ENCODE peak calls at places on chromosome 4, in ten cellular contexts. One of them, this sample, is unnamed.

GRCh38 chr4:127140306-127140705 is 492.5 kb upstream of the INTU start:
- DNase-seq in HFF-Myc: peak; percentile 48
- DNase-seq in CD4-positive, alpha-beta memory T cell: no peak
- DNase-seq in stomach: no peak
- DNase-seq in cardiac fibroblast: peak; percentile 42
- DNase-seq in heart right ventricle: no peak
- DNase-seq in fibroblast of pulmonary artery: no peak
- DNase-seq in adrenal gland: no peak
- DNase-seq in NT2/D1: no peak
- DNase-seq in transverse colon: no peak
- DNase-seq in this sample: no peak

GRCh38 chr4:142840516-142841123 is 5.5 kb downstream of the INPP4B start:
- DNase-seq in HFF-Myc: no peak
- DNase-seq in transverse colon: no peak
- DNase-seq in cardiac fibroblast: peak; percentile 77
- DNase-seq in NT2/D1: no peak
- DNase-seq in stomach: no peak
- DNase-seq in CD4-positive, alpha-beta memory T cell: peak; percentile 42
- DNase-seq in adrenal gland: no peak
- DNase-seq in fibroblast of pulmonary artery: peak; percentile 79
- DNase-seq in heart right ventricle: no peak
- DNase-seq in this sample: peak; percentile 43

GRCh38 chr4:184528713-184529112 is 54.4 kb upstream of the IRF2 start:
- DNase-seq in heart right ventricle: no peak
- DNase-seq in cardiac fibroblast: no peak
- DNase-seq in adrenal gland: no peak
- DNase-seq in fibroblast of pulmonary artery: no peak
- DNase-seq in stomach: no peak
- DNase-seq in transverse colon: no peak
- DNase-seq in HFF-Myc: no peak
- DNase-seq in NT2/D1: no peak
- DNase-seq in CD4-positive, alpha-beta memory T cell: no peak
- DNase-seq in this sample: no peak

GRCh38 chr4:138242076-138242829 is at the start of gene SLC7A11:
- DNase-seq in HFF-Myc: peak; percentile 95
- DNase-seq in stomach: peak; percentile 78
- DNase-seq in transverse colon: peak; percentile 83
- DNase-seq in cardiac fibroblast: peak; percentile 99
- DNase-seq in heart right ventricle: peak; percentile 9
- DNase-seq in fibroblast of pulmonary artery: peak; percentile 99
- DNase-seq in NT2/D1: peak; percentile 74
- DNase-seq in adrenal gland: peak; percentile 45
- DNase-seq in CD4-positive, alpha-beta memory T cell: peak; percentile 25
- DNase-seq in this sample: peak; percentile 98

GRCh38 chr4:125951275-125951887 is 636.6 kb downstream of the FAT4 start:
- DNase-seq in HFF-Myc: peak; percentile 37
- DNase-seq in cardiac fibroblast: no peak
- DNase-seq in adrenal gland: no peak
- DNase-seq in heart right ventricle: no peak
- DNase-seq in CD4-positive, alpha-beta memory T cell: no peak
- DNase-seq in stomach: no peak
- DNase-seq in fibroblast of pulmonary artery: peak; percentile 15
- DNase-seq in transverse colon: no peak
- DNase-seq in NT2/D1: no peak
- DNase-seq in this sample: no peak

GRCh38 chr4:95984081-95984480 is 144.2 kb downstream of the PDHA2 start:
- DNase-seq in stomach: no peak
- DNase-seq in NT2/D1: no peak
- DNase-seq in cardiac fibroblast: no peak
- DNase-seq in fibroblast of pulmonary artery: no peak
- DNase-seq in adrenal gland: no peak
- DNase-seq in CD4-positive, alpha-beta memory T cell: no peak
- DNase-seq in HFF-Myc: no peak
- DNase-seq in transverse colon: no peak
- DNase-seq in heart right ventricle: no peak
- DNase-seq in this sample: no peak

GRCh38 chr4:184473265-184473514 is 1.2 kb downstream of the IRF2 start:
- DNase-seq in cardiac fibroblast: no peak
- DNase-seq in transverse colon: no peak
- DNase-seq in NT2/D1: no peak
- DNase-seq in HFF-Myc: no peak
- DNase-seq in adrenal gland: no peak
- DNase-seq in CD4-positive, alpha-beta memory T cell: no peak
- DNase-seq in fibroblast of pulmonary artery: no peak
- DNase-seq in heart right ventricle: no peak
- DNase-seq in stomach: no peak
- DNase-seq in this sample: no peak

GRCh38 chr4:103948244-103949018 is 228.6 kb upstream of the TACR3 start:
- DNase-seq in HFF-Myc: no peak
- DNase-seq in stomach: no peak
- DNase-seq in NT2/D1: no peak
- DNase-seq in adrenal gland: no peak
- DNase-seq in CD4-positive, alpha-beta memory T cell: no peak
- DNase-seq in fibroblast of pulmonary artery: no peak
- DNase-seq in heart right ventricle: no peak
- DNase-seq in cardiac fibroblast: no peak
- DNase-seq in transverse colon: no peak
- DNase-seq in this sample: no peak

GRCh38 chr4:165927366-165927765 is 54.3 kb downstream of the TLL1 start:
- DNase-seq in heart right ventricle: no peak
- DNase-seq in stomach: no peak
- DNase-seq in NT2/D1: no peak
- DNase-seq in adrenal gland: no peak
- DNase-seq in CD4-positive, alpha-beta memory T cell: no peak
- DNase-seq in cardiac fibroblast: no peak
- DNase-seq in fibroblast of pulmonary artery: no peak
- DNase-seq in HFF-Myc: no peak
- DNase-seq in transverse colon: no peak
- DNase-seq in this sample: no peak
- H3K4me3 ChIP-seq in heart right ventricle: no peak overlapping the region
- H3K4me3 ChIP-seq in stomach: no peak overlapping the region
- H3K4me3 ChIP-seq in NT2/D1: no peak overlapping the region
- H3K4me3 ChIP-seq in adrenal gland: no peak overlapping the region
- H3K4me3 ChIP-seq in CD4-positive, alpha-beta memory T cell: no peak overlapping the region
- H3K4me3 ChIP-seq in cardiac fibroblast: no peak overlapping the region
- H3K4me3 ChIP-seq in fibroblast of pulmonary artery: no peak overlapping the region
- H3K4me3 ChIP-seq in HFF-Myc: no peak overlapping the region
- H3K4me3 ChIP-seq in transverse colon: no peak overlapping the region
- H3K4me3 ChIP-seq in this sample: no peak overlapping the region

DNA sequence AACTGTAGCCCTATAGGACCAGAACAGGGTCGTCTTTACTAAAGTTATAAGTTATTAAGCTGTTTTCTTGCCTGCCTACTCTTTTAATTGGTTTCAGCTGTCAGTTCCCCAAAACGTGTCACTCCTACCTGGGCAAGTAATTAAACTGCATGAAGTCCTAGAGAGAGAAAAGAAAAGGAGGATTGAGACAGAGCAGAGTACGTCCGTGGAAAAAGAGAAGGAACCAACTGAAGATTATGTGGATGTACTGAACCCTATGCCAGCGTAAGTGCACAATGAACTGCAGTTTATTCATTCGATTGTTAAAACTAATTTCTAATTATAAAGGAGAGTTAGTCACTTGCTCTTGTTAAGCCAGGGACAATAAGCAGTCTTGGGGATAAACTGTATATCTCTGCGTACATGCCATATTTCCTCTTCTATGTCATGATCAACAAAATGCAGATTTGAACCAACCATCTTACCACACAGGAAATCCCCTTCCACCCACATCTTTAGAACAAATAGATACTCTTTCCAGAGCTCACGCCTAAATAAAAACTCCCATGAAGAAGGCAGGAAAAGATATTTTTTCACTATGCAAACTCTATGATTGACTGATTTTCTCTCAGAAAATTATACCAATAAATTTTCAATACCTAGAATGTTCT is 22.8 kb downstream of the STAP1 start:
- DNase-seq in adrenal gland: no peak
- DNase-seq in fibroblast of pulmonary artery: no peak
- DNase-seq in stomach: no peak
- DNase-seq in HFF-Myc: no peak
- DNase-seq in heart right ventricle: no peak
- DNase-seq in NT2/D1: no peak
- DNase-seq in transverse colon: no peak
- DNase-seq in cardiac fibroblast: no peak
- DNase-seq in CD4-positive, alpha-beta memory T cell: peak; percentile 47
- DNase-seq in this sample: no peak
- H3K4me3 ChIP-seq in adrenal gland: no peak overlapping the region
- H3K4me3 ChIP-seq in fibroblast of pulmonary artery: no peak overlapping the region
- H3K4me3 ChIP-seq in stomach: no peak overlapping the region
- H3K4me3 ChIP-seq in HFF-Myc: no peak overlapping the region
- H3K4me3 ChIP-seq in heart right ventricle: no peak overlapping the region
- H3K4me3 ChIP-seq in NT2/D1: no peak overlapping the region
- H3K4me3 ChIP-seq in transverse colon: no peak overlapping the region
- H3K4me3 ChIP-seq in cardiac fibroblast: no peak overlapping the region
- H3K4me3 ChIP-seq in CD4-positive, alpha-beta memory T cell: no peak overlapping the region
- H3K4me3 ChIP-seq in this sample: no peak overlapping the region

GRCh38 chr4:2866891-2867290 is 23.2 kb downstream of the ADD1 start:
- DNase-seq in CD4-positive, alpha-beta memory T cell: no peak
- DNase-seq in stomach: no peak
- DNase-seq in HFF-Myc: no peak
- DNase-seq in cardiac fibroblast: peak; percentile 63
- DNase-seq in transverse colon: no peak
- DNase-seq in heart right ventricle: no peak
- DNase-seq in adrenal gland: no peak
- DNase-seq in NT2/D1: no peak
- DNase-seq in fibroblast of pulmonary artery: no peak
- DNase-seq in this sample: peak; percentile 59

GRCh38 chr4:2866160-2866861 is 22.7 kb downstream of the ADD1 start:
- DNase-seq in heart right ventricle: no peak
- DNase-seq in adrenal gland: no peak
- DNase-seq in NT2/D1: no peak
- DNase-seq in transverse colon: no peak
- DNase-seq in fibroblast of pulmonary artery: no peak
- DNase-seq in CD4-positive, alpha-beta memory T cell: no peak
- DNase-seq in cardiac fibroblast: no peak
- DNase-seq in HFF-Myc: no peak
- DNase-seq in stomach: no peak
- DNase-seq in this sample: no peak

GRCh38 chr4:2869659-2870058 is 26.0 kb downstream of the ADD1 start:
- DNase-seq in NT2/D1: no peak
- DNase-seq in transverse colon: no peak
- DNase-seq in fibroblast of pulmonary artery: no peak
- DNase-seq in HFF-Myc: no peak
- DNase-seq in adrenal gland: no peak
- DNase-seq in heart right ventricle: no peak
- DNase-seq in cardiac fibroblast: no peak
- DNase-seq in stomach: no peak
- DNase-seq in CD4-positive, alpha-beta memory T cell: no peak
- DNase-seq in this sample: no peak

GRCh38 chr4:2868840-2869487 is 25.3 kb downstream of the ADD1 start:
- DNase-seq in fibroblast of pulmonary artery: no peak
- DNase-seq in HFF-Myc: no peak
- DNase-seq in CD4-positive, alpha-beta memory T cell: no peak
- DNase-seq in transverse colon: no peak
- DNase-seq in cardiac fibroblast: no peak
- DNase-seq in stomach: no peak
- DNase-seq in adrenal gland: no peak
- DNase-seq in NT2/D1: no peak
- DNase-seq in heart right ventricle: no peak
- DNase-seq in this sample: no peak

DNA sequence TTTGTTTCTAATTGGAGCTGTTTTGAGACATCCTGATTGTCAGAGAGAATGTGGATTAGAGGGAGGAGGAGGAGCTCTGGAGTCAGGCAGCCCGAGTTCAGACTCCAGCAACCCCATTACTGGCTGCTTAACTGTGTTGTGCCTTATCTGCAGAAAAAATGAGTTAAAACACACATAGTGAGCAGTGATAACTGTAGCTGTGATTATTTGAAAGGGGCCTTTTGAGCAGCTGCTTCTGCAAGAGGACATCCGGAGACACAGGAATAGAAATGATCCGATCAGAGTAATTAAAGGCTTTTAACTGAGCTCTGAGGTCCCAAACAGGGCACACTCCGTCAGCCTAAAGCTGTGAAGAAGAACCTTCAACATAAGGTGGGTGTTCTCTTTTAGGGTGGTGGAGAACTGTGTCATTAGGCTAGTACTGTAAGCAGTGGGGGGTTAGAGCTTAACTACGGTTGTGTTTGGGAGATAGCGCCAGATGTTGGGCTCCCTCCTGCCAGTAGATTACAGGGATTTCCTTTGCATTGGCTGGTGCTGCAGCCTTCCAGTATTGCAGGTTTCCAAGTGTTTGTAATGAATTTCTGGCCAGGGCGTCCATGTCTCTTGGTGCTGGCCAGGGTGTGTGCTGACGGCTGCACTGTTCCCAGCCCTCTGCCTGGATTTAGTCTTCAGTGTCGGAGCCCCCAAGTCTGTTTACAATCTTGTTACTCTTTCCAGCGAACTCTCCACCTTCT is 24.3 kb downstream of the ADD1 start:
- DNase-seq in CD4-positive, alpha-beta memory T cell: no peak
- DNase-seq in fibroblast of pulmonary artery: peak; percentile 48
- DNase-seq in HFF-Myc: no peak
- DNase-seq in NT2/D1: no peak
- DNase-seq in adrenal gland: no peak
- DNase-seq in transverse colon: no peak
- DNase-seq in heart right ventricle: peak; percentile 43
- DNase-seq in cardiac fibroblast: peak; percentile 40
- DNase-seq in stomach: no peak
- DNase-seq in this sample: peak; percentile 27
- H3K4me3 ChIP-seq in CD4-positive, alpha-beta memory T cell: no peak overlapping the region
- H3K4me3 ChIP-seq in fibroblast of pulmonary artery: peak overlapping the region; percentile 45
- H3K4me3 ChIP-seq in HFF-Myc: peak overlapping the region; percentile 12
- H3K4me3 ChIP-seq in NT2/D1: no peak overlapping the region
- H3K4me3 ChIP-seq in adrenal gland: no peak overlapping the region
- H3K4me3 ChIP-seq in transverse colon: peak overlapping the region; percentile 4
- H3K4me3 ChIP-seq in heart right ventricle: peak overlapping the region; percentile 50
- H3K4me3 ChIP-seq in cardiac fibroblast: peak overlapping the region; percentile 16
- H3K4me3 ChIP-seq in stomach: peak overlapping the region; percentile 27
- H3K4me3 ChIP-seq in this sample: peak overlapping the region; percentile 9

DNA sequence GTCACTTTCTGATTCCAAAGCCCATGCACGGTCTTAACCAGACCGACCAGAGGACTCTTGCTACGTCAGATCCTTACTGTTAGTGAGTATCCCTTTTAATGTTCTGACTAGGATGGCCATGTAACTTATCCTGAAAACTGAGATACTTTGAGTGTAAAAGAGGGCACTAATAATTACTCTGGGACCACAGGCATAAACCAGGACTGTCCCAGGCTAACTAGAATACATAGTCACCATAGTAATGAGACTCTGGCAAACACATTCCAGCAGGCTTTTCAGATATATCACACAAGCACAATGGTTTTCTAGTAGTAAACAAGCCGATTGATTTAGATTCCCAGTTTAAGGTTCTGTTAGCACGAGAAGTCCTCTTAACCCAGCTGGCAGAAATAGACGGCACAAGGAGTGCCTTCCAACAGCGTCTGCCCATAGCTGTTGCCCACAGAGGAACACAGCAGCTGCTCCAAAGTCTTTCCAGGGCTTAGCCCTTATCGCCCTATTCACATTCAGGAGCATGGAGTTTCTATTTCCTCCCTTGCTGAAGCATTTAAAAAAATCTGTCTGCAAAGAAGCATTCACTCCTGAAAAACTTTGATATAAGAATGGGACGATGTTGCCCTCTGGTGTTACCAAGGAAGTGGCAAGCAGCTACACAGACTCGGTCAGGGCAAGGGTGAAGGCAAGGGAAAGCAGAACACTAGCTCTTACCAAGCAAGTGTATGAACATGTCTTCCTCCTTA is 92.4 kb downstream of the CXCL13 start:
- DNase-seq in heart right ventricle: no peak
- DNase-seq in HFF-Myc: peak; percentile 59
- DNase-seq in fibroblast of pulmonary artery: peak; percentile 84
- DNase-seq in CD4-positive, alpha-beta memory T cell: no peak
- DNase-seq in NT2/D1: peak; percentile 27
- DNase-seq in transverse colon: peak; percentile 53
- DNase-seq in stomach: peak; percentile 56
- DNase-seq in cardiac fibroblast: peak; percentile 83
- DNase-seq in adrenal gland: peak; percentile 16
- DNase-seq in this sample: peak; percentile 68
- H3K4me3 ChIP-seq in heart right ventricle: no peak overlapping the region
- H3K4me3 ChIP-seq in HFF-Myc: no peak overlapping the region
- H3K4me3 ChIP-seq in fibroblast of pulmonary artery: no peak overlapping the region
- H3K4me3 ChIP-seq in CD4-positive, alpha-beta memory T cell: no peak overlapping the region
- H3K4me3 ChIP-seq in NT2/D1: no peak overlapping the region
- H3K4me3 ChIP-seq in transverse colon: no peak overlapping the region
- H3K4me3 ChIP-seq in stomach: no peak overlapping the region
- H3K4me3 ChIP-seq in cardiac fibroblast: no peak overlapping the region
- H3K4me3 ChIP-seq in adrenal gland: no peak overlapping the region
- H3K4me3 ChIP-seq in this sample: no peak overlapping the region